ENCODE peak calls at places on chromosome 7, in five cellular contexts. M, E, X, T and W are unnamed samples.

GRCh38 chr7:149616898-149617297 is 119.3 kb upstream of the ZNF746 start:
- DNase-seq in M (peak; percentile 20), E (no peak), X (no peak), T (no peak), W (no peak)

GRCh38 chr7:30285531-30286284 is 1.3 kb downstream of the ZNRF2 start:
- DNase-seq in M (peak; percentile 20), E (peak; percentile 68), X (peak; percentile 25), T (peak; percentile 59), W (peak; percentile 35)

GRCh38 chr7:45924283-45924682 is 3.2 kb upstream of the IGFBP3 start:
- DNase-seq in M (no peak), E (no peak), X (no peak), T (peak; percentile 78), W (no peak)

GRCh38 chr7:50669890-50670289 is 104.7 kb upstream of the DDC start:
- DNase-seq in M (no peak), E (no peak), X (no peak), T (no peak), W (no peak)

GRCh38 chr7:460374-461117 is 59.1 kb downstream of the PDGFA start:
- DNase-seq in M (no peak), E (no peak), X (no peak), T (no peak), W (no peak)

GRCh38 chr7:156020566-156020965 is 208.3 kb upstream of the SHH start:
- DNase-seq in M (no peak), E (no peak), X (no peak), T (no peak), W (no peak)

GRCh38 chr7:1713502-1714484 is 43.7 kb downstream of the ELFN1 start:
- DNase-seq in M (peak; percentile 67), E (no peak), X (no peak), T (no peak), W (no peak)

GRCh38 chr7:93011351-93012294 is 106.2 kb downstream of the SAMD9 start:
- DNase-seq in M (no peak), E (no peak), X (no peak), T (no peak), W (no peak)

GRCh38 chr7:103651978-103652377 is 206.0 kb upstream of the SLC26A5 start:
- DNase-seq in M (no peak), E (no peak), X (no peak), T (no peak), W (no peak)

GRCh38 chr7:20385121-20385520 is 54.4 kb downstream of the ITGB8 start:
- DNase-seq in M (no peak), E (no peak), X (no peak), T (no peak), W (no peak)

GRCh38 chr7:98286093-98286525 is 4.6 kb downstream of the BRI3 start:
- DNase-seq in M (peak; percentile 63), E (no peak), X (peak; percentile 70), T (peak; percentile 47), W (peak; percentile 58)

GRCh38 chr7:36441344-36442022 is 51.8 kb downstream of the ANLN start:
- DNase-seq in M (no peak), E (no peak), X (no peak), T (no peak), W (no peak)

GRCh38 chr7:27947581-27948278 is 207.8 kb downstream of the TAX1BP1 start:
- DNase-seq in M (no peak), E (no peak), X (peak; percentile 82), T (no peak), W (no peak)

GRCh38 chr7:116679495-116679894 is 7.5 kb downstream of the MET start:
- DNase-seq in M (no peak), E (no peak), X (no peak), T (no peak), W (no peak)

GRCh38 chr7:41754046-41754445 is 51.2 kb upstream of the INHBA start:
- DNase-seq in M (no peak), E (no peak), X (no peak), T (no peak), W (no peak)

GRCh38 chr7:28981282-28981555 is 23.1 kb upstream of the TRIL start:
- DNase-seq in M (no peak), E (no peak), X (no peak), T (no peak), W (no peak)

GRCh38 chr7:28986028-28986427 is 27.9 kb upstream of the TRIL start:
- DNase-seq in M (no peak), E (no peak), X (no peak), T (no peak), W (no peak)

GRCh38 chr7:28984219-28984618 is 26.1 kb upstream of the TRIL start:
- DNase-seq in M (no peak), E (no peak), X (no peak), T (no peak), W (no peak)

GRCh38 chr7:28984631-28985030 is 26.5 kb upstream of the TRIL start:
- DNase-seq in M (peak; percentile 46), E (no peak), X (peak; percentile 73), T (no peak), W (no peak)

DNA sequence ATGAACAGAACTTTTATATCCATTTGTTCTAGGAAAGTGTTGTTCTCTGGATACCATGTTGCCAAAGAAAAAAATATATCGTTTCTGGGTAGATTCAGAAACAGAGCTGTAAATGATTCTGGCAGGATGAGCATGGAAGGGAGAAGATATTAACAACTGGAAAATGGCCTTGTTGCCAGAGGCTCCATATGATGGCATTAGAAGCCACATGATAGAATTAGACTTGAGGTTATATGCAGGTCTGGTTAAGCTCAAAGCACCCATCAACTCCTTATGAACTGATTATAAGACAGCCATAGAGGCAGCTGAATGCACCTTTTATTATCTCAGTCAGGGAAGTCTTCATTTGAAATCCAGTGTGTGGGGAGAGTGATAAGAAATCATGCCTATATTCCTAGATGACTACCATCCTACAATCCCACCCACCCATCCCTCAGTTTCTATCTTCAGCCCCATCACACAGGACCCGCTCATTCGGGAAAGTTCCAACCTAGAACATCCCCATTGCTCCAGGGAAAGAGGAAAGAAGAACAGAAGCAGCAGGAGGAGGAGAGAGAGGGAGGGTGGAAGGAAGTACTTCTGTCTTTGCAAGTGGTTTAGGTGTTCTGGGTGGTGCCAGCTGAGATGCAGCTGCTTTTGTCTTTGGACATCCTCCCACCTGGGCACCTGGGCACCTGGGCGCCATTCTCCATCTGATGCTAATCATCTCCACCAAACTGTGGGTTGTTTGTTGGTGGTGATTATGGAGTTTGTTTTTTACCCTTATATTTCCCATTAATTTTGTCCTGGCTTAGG is 25.5 kb upstream of the TRIL start:
- DNase-seq in M (no peak), E (no peak), X (no peak), T (no peak), W (no peak)
- H3K27ac ChIP-seq in M (no peak overlapping the region), E (no peak overlapping the region), X (peak overlapping the region; percentile 54), T (peak overlapping the region; percentile 55), W (no peak overlapping the region)

GRCh38 chr7:138565451-138566114 is 105.5 kb downstream of the TRIM24 start:
- DNase-seq in M (no peak), E (no peak), X (no peak), T (peak; percentile 63), W (no peak)
- H3K9me3 ChIP-seq in M (peaks cover 60% of the 10 kb centered on the region), E (peaks cover 14% of the 10 kb centered on the region), X (peaks cover 28% of the 10 kb centered on the region), T (peaks cover 25% of the 10 kb centered on the region), W (peaks cover 22% of the 10 kb centered on the region)

GRCh38 chr7:5594616-5595544 is 171.2 kb upstream of the TNRC18 start:
- DNase-seq in M (no peak), E (no peak), X (no peak), T (peak; percentile 57), W (peak; percentile 75)

GRCh38 chr7:5597772-5598171 is 174.1 kb upstream of the TNRC18 start:
- DNase-seq in M (no peak), E (no peak), X (no peak), T (no peak), W (peak; percentile 85)

GRCh38 chr7:5596046-5596895 is 172.6 kb upstream of the TNRC18 start:
- DNase-seq in M (peak; percentile 80), E (peak; percentile 26), X (peak; percentile 92), T (peak; percentile 91), W (peak; percentile 90)

GRCh38 chr7:5596896-5597246 is 173.2 kb upstream of the TNRC18 start:
- DNase-seq in M (no peak), E (no peak), X (no peak), T (no peak), W (peak; percentile 64)

GRCh38 chr7:5595545-5596045 is 172.0 kb upstream of the TNRC18 start:
- DNase-seq in M (no peak), E (no peak), X (no peak), T (peak; percentile 54), W (no peak)
- H3K27ac ChIP-seq in M (peak overlapping the region; percentile 79), E (peak overlapping the region; percentile 66), X (peak overlapping the region; percentile 81), T (peak overlapping the region; percentile 98), W (peak overlapping the region; percentile 70)

GRCh38 chr7:123639646-123640045 is 16.0 kb upstream of the LMOD2 start:
- DNase-seq in M (no peak), E (no peak), X (no peak), T (no peak), W (no peak)

GRCh38 chr7:123640583-123640982 is 15.1 kb upstream of the LMOD2 start:
- DNase-seq in M (no peak), E (no peak), X (no peak), T (no peak), W (no peak)

GRCh38 chr7:123637203-123637602 is 18.5 kb upstream of the LMOD2 start:
- DNase-seq in M (no peak), E (no peak), X (no peak), T (no peak), W (no peak)

GRCh38 chr7:123635551-123636359 is 19.9 kb upstream of the LMOD2 start:
- DNase-seq in M (no peak), E (no peak), X (no peak), T (peak; percentile 39), W (no peak)

DNA sequence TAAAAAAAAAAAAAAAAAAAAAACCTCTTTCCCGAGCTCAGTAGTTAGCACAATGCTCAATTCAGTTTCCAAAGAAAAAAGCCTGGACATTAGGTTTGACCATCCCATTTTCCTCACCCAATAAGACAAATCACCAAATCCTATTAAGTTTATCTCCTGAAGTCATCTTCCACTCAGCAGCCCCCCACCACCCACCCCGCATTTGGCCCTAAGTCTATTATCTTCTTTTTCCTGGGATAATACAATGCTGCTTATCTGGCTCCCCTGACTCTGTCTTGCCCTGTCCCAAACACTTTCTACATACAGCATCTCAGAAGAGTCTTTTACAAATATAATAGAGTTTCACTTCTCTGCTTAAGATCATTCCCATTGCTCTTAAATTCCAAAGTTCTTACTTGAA is 17.8 kb upstream of the LMOD2 start:
- DNase-seq in M (no peak), E (no peak), X (no peak), T (no peak), W (no peak)
- H3K9me3 ChIP-seq in M (no peaks in the 10 kb centered on the region), E (no peaks in the 10 kb centered on the region), X (no peaks in the 10 kb centered on the region), T (no peaks in the 10 kb centered on the region), W (no peaks in the 10 kb centered on the region)

DNA sequence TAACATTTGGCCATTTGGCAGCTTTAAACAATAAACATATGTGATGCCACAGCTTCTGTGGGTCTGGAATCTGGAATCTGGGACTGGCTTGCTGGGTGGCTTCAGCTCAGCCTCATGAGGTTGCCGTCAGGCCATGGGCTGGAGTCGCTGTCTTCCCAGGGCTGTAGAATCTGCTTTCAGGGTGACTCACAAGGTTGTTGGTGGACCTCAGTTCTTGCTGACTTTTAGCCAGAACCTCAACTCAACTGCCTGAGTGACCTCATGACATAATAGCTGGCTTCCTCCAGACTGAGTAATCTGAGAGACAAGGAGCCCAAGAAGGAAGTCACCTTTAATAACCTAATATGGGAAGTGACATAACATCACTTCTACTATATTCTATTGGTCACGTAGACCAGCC is 44.6 kb upstream of the TSPAN13 start:
- DNase-seq in M (no peak), E (no peak), X (no peak), T (peak; percentile 76), W (no peak)
- H3K27ac ChIP-seq in M (no peak overlapping the region), E (no peak overlapping the region), X (no peak overlapping the region), T (no peak overlapping the region), W (no peak overlapping the region)

GRCh38 chr7:19023477-19023876 is 94.0 kb downstream of the TWIST1 start:
- DNase-seq in M (no peak), E (no peak), X (no peak), T (no peak), W (no peak)
- H3K9me3 ChIP-seq in M (no peaks in the 10 kb centered on the region), E (no peaks in the 10 kb centered on the region), X (no peaks in the 10 kb centered on the region), T (no peaks in the 10 kb centered on the region), W (no peaks in the 10 kb centered on the region)